ENCODE peak calls at places on chromosomes 16 and 17, in four cellular contexts. Y is activated effector memory CD4-positive, alpha-beta T cell treated with anti-CD3 and anti-CD28 coated beads, Interleukin-2, amount 50 U/mL, for 16 hours; F is NCI-H1436; G is mucosa of descending colon. W is an unnamed sample.
A peak's percentile ranks its signal among the peaks of the same experiment; 100 is the strongest.

GRCh38 chr17:28725660-28726395 is at the start of gene TLCD1:
- DNase-seq in F (peak; percentile 77), Y (peak; percentile 88), G (peak; percentile 86), W (peak; percentile 61)

GRCh38 chr16:2710711-2711231 is 9.3 kb downstream of the PRSS27 start:
- DNase-seq in Y (no peak), F (no peak), G (peak; percentile 45), W (no peak)

GRCh38 chr17:82917656-82918345 is 78.0 kb upstream of the ZNF750 start:
- DNase-seq in G (peak; percentile 35), F (no peak), Y (no peak), W (no peak)

GRCh38 chr17:64728041-64728695 is 66.1 kb upstream of the SMURF2 start:
- DNase-seq in G (no peak), Y (no peak), F (no peak), W (no peak)

GRCh38 chr16:14303182-14303618 is 232.1 kb downstream of the MRTFB start:
- DNase-seq in Y (no peak), G (no peak), F (no peak), W (no peak)

GRCh38 chr17:44324092-44324570 is 492 bp downstream of the SLC25A39 start:
- DNase-seq in F (no peak), Y (peak; percentile 69), G (peak; percentile 74), W (no peak)

GRCh38 chr17:45405250-45406086 is 27.2 kb downstream of the ARHGAP27 start:
- DNase-seq in Y (no peak), F (peak; percentile 26), G (peak; percentile 92), W (no peak)

GRCh38 chr17:35801583-35802224 is 6.3 kb upstream of the MMP28 start:
- DNase-seq in G (peak; percentile 85), F (peak; percentile 79), Y (no peak), W (peak; percentile 82)

GRCh38 chr17:81923302-81924260 is 4.0 kb downstream of the MAFG start:
- DNase-seq in F (no peak), G (peak; percentile 88), Y (no peak), W (no peak)

GRCh38 chr17:43992641-43993040 is 11.8 kb upstream of the NAGS start:
- DNase-seq in Y (no peak), G (no peak), F (no peak), W (no peak)

W was measured in prostate gland.